ENCODE peak calls at places on chromosome 12, in six cellular contexts. One of them, this sample, is unnamed.

GRCh38 chr12:61854902-61855301 is 405.3 kb upstream of the USP15 start:
- DNase-seq in fibroblast of lung: peak; percentile 3
- DNase-seq in neural progenitor cell: no peak
- DNase-seq in GM12878: no peak
- DNase-seq in endothelial cell of umbilical vein: no peak
- DNase-seq in hepatocyte: no peak
- DNase-seq in this sample: no peak

GRCh38 chr12:129594098-129594497 is 309.7 kb downstream of the TMEM132D start:
- DNase-seq in fibroblast of lung: peak; percentile 56
- DNase-seq in neural progenitor cell: no peak
- DNase-seq in GM12878: no peak
- DNase-seq in endothelial cell of umbilical vein: no peak
- DNase-seq in hepatocyte: no peak
- DNase-seq in this sample: no peak

GRCh38 chr12:2289525-2289924 is 236.7 kb downstream of the CACNA1C start:
- DNase-seq in fibroblast of lung: no peak
- DNase-seq in neural progenitor cell: no peak
- DNase-seq in GM12878: no peak
- DNase-seq in endothelial cell of umbilical vein: no peak
- DNase-seq in hepatocyte: no peak
- DNase-seq in this sample: no peak

GRCh38 chr12:780750-781379 is 28.5 kb downstream of the WNK1 start:
- DNase-seq in fibroblast of lung: no peak
- DNase-seq in neural progenitor cell: no peak
- DNase-seq in GM12878: no peak
- DNase-seq in endothelial cell of umbilical vein: no peak
- DNase-seq in hepatocyte: no peak
- DNase-seq in this sample: no peak

GRCh38 chr12:131786331-131786730 is 41.9 kb upstream of the MMP17 start:
- DNase-seq in fibroblast of lung: no peak
- DNase-seq in neural progenitor cell: no peak
- DNase-seq in GM12878: no peak
- DNase-seq in endothelial cell of umbilical vein: no peak
- DNase-seq in hepatocyte: no peak
- DNase-seq in this sample: no peak

GRCh38 chr12:115261691-115262398 is 577.9 kb upstream of the TBX3 start:
- DNase-seq in fibroblast of lung: peak; percentile 5
- DNase-seq in neural progenitor cell: no peak
- DNase-seq in GM12878: no peak
- DNase-seq in endothelial cell of umbilical vein: no peak
- DNase-seq in hepatocyte: peak; percentile 50
- DNase-seq in this sample: no peak

GRCh38 chr12:10293151-10293550 is 14.5 kb upstream of the KLRD1 start:
- DNase-seq in fibroblast of lung: no peak
- DNase-seq in neural progenitor cell: no peak
- DNase-seq in GM12878: no peak
- DNase-seq in endothelial cell of umbilical vein: no peak
- DNase-seq in hepatocyte: no peak
- DNase-seq in this sample: no peak

GRCh38 chr12:29164477-29165163 is 15.5 kb downstream of the FAR2 start:
- DNase-seq in fibroblast of lung: peak; percentile 64
- DNase-seq in neural progenitor cell: no peak
- DNase-seq in GM12878: peak; percentile 55
- DNase-seq in endothelial cell of umbilical vein: peak; percentile 85
- DNase-seq in hepatocyte: peak; percentile 46
- DNase-seq in this sample: no peak

GRCh38 chr12:80016684-80017083 is 81.8 kb upstream of the PPP1R12A start:
- DNase-seq in fibroblast of lung: no peak
- DNase-seq in neural progenitor cell: no peak
- DNase-seq in GM12878: no peak
- DNase-seq in endothelial cell of umbilical vein: no peak
- DNase-seq in hepatocyte: no peak
- DNase-seq in this sample: no peak

GRCh38 chr12:13045816-13046215 is 1.6 kb downstream of the FAM234B start:
- DNase-seq in fibroblast of lung: no peak
- DNase-seq in neural progenitor cell: no peak
- DNase-seq in GM12878: no peak
- DNase-seq in endothelial cell of umbilical vein: no peak
- DNase-seq in hepatocyte: no peak
- DNase-seq in this sample: no peak

GRCh38 chr12:46377678-46378077 is 5.1 kb upstream of the SLC38A2 start:
- DNase-seq in fibroblast of lung: peak; percentile 59
- DNase-seq in neural progenitor cell: no peak
- DNase-seq in GM12878: no peak
- DNase-seq in endothelial cell of umbilical vein: no peak
- DNase-seq in hepatocyte: no peak
- DNase-seq in this sample: no peak

GRCh38 chr12:89497005-89497404 is 27.6 kb downstream of the GALNT4 start:
- DNase-seq in fibroblast of lung: no peak
- DNase-seq in neural progenitor cell: no peak
- DNase-seq in GM12878: no peak
- DNase-seq in endothelial cell of umbilical vein: no peak
- DNase-seq in hepatocyte: peak; percentile 62
- DNase-seq in this sample: no peak

GRCh38 chr12:38905480-38906351 is at the start of gene CPNE8:
- DNase-seq in fibroblast of lung: peak; percentile 79
- DNase-seq in neural progenitor cell: peak; percentile 75
- DNase-seq in GM12878: peak; percentile 48
- DNase-seq in endothelial cell of umbilical vein: peak; percentile 79
- DNase-seq in hepatocyte: peak; percentile 80
- DNase-seq in this sample: no peak

GRCh38 chr12:103495783-103496456 is at the start of gene C12orf42:
- DNase-seq in fibroblast of lung: no peak
- DNase-seq in neural progenitor cell: peak; percentile 71
- DNase-seq in GM12878: peak; percentile 63
- DNase-seq in endothelial cell of umbilical vein: peak; percentile 5
- DNase-seq in hepatocyte: peak; percentile 24
- DNase-seq in this sample: no peak

GRCh38 chr12:80556566-80556965 is 112.5 kb downstream of the PTPRQ start:
- DNase-seq in fibroblast of lung: peak; percentile 62
- DNase-seq in neural progenitor cell: no peak
- DNase-seq in GM12878: no peak
- DNase-seq in endothelial cell of umbilical vein: no peak
- DNase-seq in hepatocyte: no peak
- DNase-seq in this sample: no peak

GRCh38 chr12:90504806-90505205 is 450.2 kb downstream of the CCER1 start:
- DNase-seq in fibroblast of lung: no peak
- DNase-seq in neural progenitor cell: no peak
- DNase-seq in GM12878: no peak
- DNase-seq in endothelial cell of umbilical vein: no peak
- DNase-seq in hepatocyte: no peak
- DNase-seq in this sample: no peak

GRCh38 chr12:42332301-42332894 is 6.4 kb downstream of the PPHLN1 start:
- DNase-seq in fibroblast of lung: peak; percentile 33
- DNase-seq in neural progenitor cell: no peak
- DNase-seq in GM12878: no peak
- DNase-seq in endothelial cell of umbilical vein: peak; percentile 67
- DNase-seq in hepatocyte: peak; percentile 59
- DNase-seq in this sample: no peak

GRCh38 chr12:119208626-119209061 is 29.9 kb downstream of the HSPB8 start:
- DNase-seq in fibroblast of lung: peak; percentile 5
- DNase-seq in neural progenitor cell: peak; percentile 57
- DNase-seq in GM12878: no peak
- DNase-seq in endothelial cell of umbilical vein: no peak
- DNase-seq in hepatocyte: peak; percentile 84
- DNase-seq in this sample: no peak

GRCh38 chr12:66115083-66115600 is 15.4 kb downstream of the LLPH start:
- DNase-seq in fibroblast of lung: no peak
- DNase-seq in neural progenitor cell: no peak
- DNase-seq in GM12878: no peak
- DNase-seq in endothelial cell of umbilical vein: no peak
- DNase-seq in hepatocyte: no peak
- DNase-seq in this sample: no peak

GRCh38 chr12:12719496-12719895 is 2.3 kb downstream of the CDKN1B start:
- DNase-seq in fibroblast of lung: peak; percentile 40
- DNase-seq in neural progenitor cell: no peak
- DNase-seq in GM12878: peak; percentile 57
- DNase-seq in endothelial cell of umbilical vein: peak; percentile 68
- DNase-seq in hepatocyte: no peak
- DNase-seq in this sample: no peak

GRCh38 chr12:106081606-106082005 is 57.1 kb downstream of the NUAK1 start:
- DNase-seq in fibroblast of lung: peak; percentile 81
- DNase-seq in neural progenitor cell: no peak
- DNase-seq in GM12878: no peak
- DNase-seq in endothelial cell of umbilical vein: no peak
- DNase-seq in hepatocyte: no peak
- DNase-seq in this sample: no peak

GRCh38 chr12:38930994-38931393 is 25.6 kb upstream of the CPNE8 start:
- DNase-seq in fibroblast of lung: no peak
- DNase-seq in neural progenitor cell: no peak
- DNase-seq in GM12878: no peak
- DNase-seq in endothelial cell of umbilical vein: no peak
- DNase-seq in hepatocyte: no peak
- DNase-seq in this sample: no peak

GRCh38 chr12:98893126-98893525 is 248.0 kb downstream of the APAF1 start:
- DNase-seq in fibroblast of lung: no peak
- DNase-seq in neural progenitor cell: peak; percentile 21
- DNase-seq in GM12878: no peak
- DNase-seq in endothelial cell of umbilical vein: no peak
- DNase-seq in hepatocyte: no peak
- DNase-seq in this sample: no peak

GRCh38 chr12:857611-858010 is 91.9 kb downstream of the RAD52 start:
- DNase-seq in fibroblast of lung: peak; percentile 82
- DNase-seq in neural progenitor cell: no peak
- DNase-seq in GM12878: no peak
- DNase-seq in endothelial cell of umbilical vein: no peak
- DNase-seq in hepatocyte: no peak
- DNase-seq in this sample: no peak

GRCh38 chr12:53232641-53233538 is 881 bp upstream of the RARG start:
- DNase-seq in fibroblast of lung: peak; percentile 21
- DNase-seq in neural progenitor cell: peak; percentile 60
- DNase-seq in GM12878: no peak
- DNase-seq in endothelial cell of umbilical vein: no peak
- DNase-seq in hepatocyte: peak; percentile 72
- DNase-seq in this sample: peak; percentile 39

DNA sequence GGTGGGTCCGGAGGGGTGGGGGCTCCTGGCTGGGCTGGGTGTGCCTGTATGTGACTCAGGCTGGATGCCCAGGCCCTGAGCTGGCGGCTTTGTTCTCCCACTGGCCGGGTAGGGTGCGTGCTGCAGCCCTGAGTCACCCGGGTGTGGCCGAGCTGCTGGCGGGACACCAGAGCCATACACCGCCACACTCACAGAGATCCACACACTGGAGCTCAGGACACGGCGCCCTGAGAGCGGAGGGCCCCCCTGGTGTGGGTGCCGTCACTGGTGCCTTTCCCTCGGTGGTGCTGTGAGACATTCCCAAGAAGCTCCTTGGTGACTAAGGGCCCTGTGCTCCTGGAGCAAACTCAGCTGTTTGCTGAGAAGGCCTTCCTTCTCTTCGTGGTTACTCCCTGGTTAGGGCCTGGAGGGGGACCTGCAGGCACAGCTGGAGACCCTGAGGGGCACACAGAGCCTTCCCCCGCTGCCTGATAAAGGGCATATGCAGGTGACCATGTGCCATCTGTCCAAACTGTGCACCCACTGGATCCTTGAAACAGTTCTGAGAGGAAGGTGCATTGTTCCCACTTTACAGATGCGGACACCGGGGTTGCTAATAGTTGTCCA is 44.3 kb downstream of the KRT80 start:
- DNase-seq in fibroblast of lung: peak; percentile 100
- DNase-seq in neural progenitor cell: no peak
- DNase-seq in GM12878: no peak
- DNase-seq in endothelial cell of umbilical vein: peak; percentile 91
- DNase-seq in hepatocyte: peak; percentile 95
- DNase-seq in this sample: no peak
- H3K27ac ChIP-seq in fibroblast of lung: peak overlapping the region; percentile 96
- H3K27ac ChIP-seq in neural progenitor cell: no peak overlapping the region
- H3K27ac ChIP-seq in GM12878: no peak overlapping the region
- H3K27ac ChIP-seq in endothelial cell of umbilical vein: peak overlapping the region; percentile 98
- H3K27ac ChIP-seq in hepatocyte: peak overlapping the region; percentile 95
- H3K27ac ChIP-seq in this sample: no peak overlapping the region

GRCh38 chr12:121806556-121807308 is 2.9 kb downstream of the SETD1B start:
- DNase-seq in fibroblast of lung: no peak
- DNase-seq in neural progenitor cell: peak; percentile 34
- DNase-seq in GM12878: no peak
- DNase-seq in endothelial cell of umbilical vein: no peak
- DNase-seq in hepatocyte: peak; percentile 58
- DNase-seq in this sample: no peak
- H2AFZ ChIP-seq in fibroblast of lung: no peak overlapping the region
- H2AFZ ChIP-seq in neural progenitor cell: no peak overlapping the region
- H2AFZ ChIP-seq in GM12878: no peak overlapping the region
- H2AFZ ChIP-seq in endothelial cell of umbilical vein: no peak overlapping the region
- H2AFZ ChIP-seq in hepatocyte: no peak overlapping the region
- H2AFZ ChIP-seq in this sample: no peak overlapping the region

GRCh38 chr12:6230321-6231110 is 30.3 kb downstream of the CD9 start:
- DNase-seq in fibroblast of lung: peak; percentile 70
- DNase-seq in neural progenitor cell: no peak
- DNase-seq in GM12878: peak; percentile 69
- DNase-seq in endothelial cell of umbilical vein: no peak
- DNase-seq in hepatocyte: peak; percentile 50
- DNase-seq in this sample: peak; percentile 50
- H3K4me3 ChIP-seq in fibroblast of lung: no peak overlapping the region
- H3K4me3 ChIP-seq in neural progenitor cell: no peak overlapping the region
- H3K4me3 ChIP-seq in GM12878: no peak overlapping the region
- H3K4me3 ChIP-seq in endothelial cell of umbilical vein: no peak overlapping the region
- H3K4me3 ChIP-seq in hepatocyte: no peak overlapping the region
- H3K4me3 ChIP-seq in this sample: no peak overlapping the region

DNA sequence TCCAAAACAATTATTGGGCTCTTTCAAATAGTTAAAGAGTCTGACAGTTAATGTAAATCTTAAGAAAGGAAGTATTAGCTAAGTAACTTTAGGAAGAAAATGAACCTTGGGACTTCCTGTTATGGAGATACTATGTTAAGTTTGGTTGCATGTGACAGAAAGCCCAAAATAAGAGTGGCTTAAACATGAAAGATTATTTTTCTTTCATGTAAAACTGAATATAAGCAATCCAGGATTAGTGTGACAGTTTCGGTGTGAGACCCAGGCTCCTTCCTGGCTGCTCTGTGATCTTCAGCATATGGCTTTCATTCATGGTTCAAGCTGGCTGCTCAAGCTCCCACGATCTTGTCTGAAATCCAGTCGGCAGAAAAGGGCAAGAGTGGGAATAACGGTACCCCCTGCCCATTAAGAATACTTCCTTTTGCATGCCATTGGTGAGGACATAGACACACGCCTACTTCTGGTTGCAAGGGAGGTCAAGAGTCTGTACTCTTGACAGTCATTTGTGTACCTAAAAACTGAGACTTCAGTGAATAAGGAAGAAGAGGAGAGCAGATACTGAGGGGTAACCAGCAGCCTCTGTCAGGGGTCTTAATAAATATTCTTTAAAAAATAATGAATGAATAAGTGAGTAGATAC is 2.2 kb upstream of the RPAP3 start:
- DNase-seq in fibroblast of lung: no peak
- DNase-seq in neural progenitor cell: no peak
- DNase-seq in GM12878: no peak
- DNase-seq in endothelial cell of umbilical vein: no peak
- DNase-seq in hepatocyte: no peak
- DNase-seq in this sample: no peak
- H3K27ac ChIP-seq in fibroblast of lung: no peak overlapping the region
- H3K27ac ChIP-seq in neural progenitor cell: no peak overlapping the region
- H3K27ac ChIP-seq in GM12878: peak overlapping the region; percentile 35
- H3K27ac ChIP-seq in endothelial cell of umbilical vein: no peak overlapping the region
- H3K27ac ChIP-seq in hepatocyte: no peak overlapping the region
- H3K27ac ChIP-seq in this sample: peak overlapping the region; percentile 1